ENCODE peak calls at places on chromosomes 2 and 18, in eight cellular contexts. D is left lung, E is psoas muscle, S is heart left ventricle, T is right lobe of liver, J is tibial nerve, X is PC-3, K is BE2C. B is an unnamed sample. For H3K4me1, the result is how much of the 10 kb centered on the place peaks cover.

GRCh38 chr2:18719978-18720775 is 130.8 kb upstream of the NT5C1B start:
- DNase-seq in D (no peak), E (no peak), S (no peak), T (no peak), J (no peak), X (peak), K (peak), B (peak)

GRCh38 chr18:63924551-63924950 is 16.8 kb downstream of the SERPINB10 start:
- DNase-seq in D (no peak), E (no peak), S (no peak), T (no peak), J (no peak), X (no peak), K (no peak), B (no peak)

GRCh38 chr2:182581196-182581935 is 134.7 kb upstream of the DNAJC10 start:
- DNase-seq in D (no peak), E (no peak), S (no peak), T (no peak), J (no peak), X (no peak), K (no peak), B (no peak)

GRCh38 chr18:13518382-13518781 is 208.0 kb downstream of the FAM210A start:
- DNase-seq in D (no peak), E (no peak), S (no peak), T (no peak), J (no peak), X (no peak), K (no peak), B (no peak)

GRCh38 chr2:10978112-10978670 is 66.5 kb downstream of the KCNF1 start:
- DNase-seq in D (peak), E (no peak), S (no peak), T (no peak), J (no peak), X (no peak), K (peak), B (peak)

GRCh38 chr2:199485732-199486335 is 28.1 kb upstream of the SATB2 start:
- DNase-seq in D (no peak), E (peak), S (no peak), T (peak), J (peak), X (peak), K (peak), B (peak)

GRCh38 chr2:176774768-176775453 is 437.7 kb upstream of the HNRNPA3 start:
- DNase-seq in D (no peak), E (no peak), S (no peak), T (no peak), J (no peak), X (no peak), K (no peak), B (no peak)

GRCh38 chr18:37396981-37397720 is 168.4 kb downstream of the CELF4 start:
- DNase-seq in D (no peak), E (no peak), S (no peak), T (no peak), J (no peak), X (no peak), K (no peak), B (no peak)

GRCh38 chr2:216490061-216490460 is 8.6 kb upstream of the RPL37A start:
- DNase-seq in D (no peak), E (no peak), S (no peak), T (no peak), J (no peak), X (peak), K (no peak), B (no peak)

GRCh38 chr2:82344670-82345069 is 2040.1 kb upstream of the LRRTM1 start:
- DNase-seq in D (no peak), E (no peak), S (no peak), T (no peak), J (no peak), X (peak), K (no peak), B (no peak)

GRCh38 chr2:105308785-105309540 is 20.6 kb downstream of the TGFBRAP1 start:
- DNase-seq in D (peak), E (peak), S (peak), T (peak), J (no peak), X (no peak), K (no peak), B (no peak)

GRCh38 chr2:159209341-159210306 is 76.9 kb downstream of the WDSUB1 start:
- DNase-seq in D (no peak), E (no peak), S (no peak), T (no peak), J (no peak), X (no peak), K (no peak), B (peak)

GRCh38 chr2:56583796-56584313 is 400.1 kb downstream of the CCDC85A start:
- DNase-seq in D (no peak), E (no peak), S (no peak), T (no peak), J (no peak), X (peak), K (no peak), B (no peak)

GRCh38 chr18:7117390-7118355 is at the start of gene LAMA1:
- DNase-seq in D (peak), E (peak), S (no peak), T (peak), J (no peak), X (no peak), K (no peak), B (no peak)

GRCh38 chr2:220033546-220033945 is 406.1 kb downstream of the SLC4A3 start:
- DNase-seq in D (no peak), E (no peak), S (no peak), T (no peak), J (no peak), X (no peak), K (no peak), B (no peak)

GRCh38 chr2:105806994-105807393 is 62.3 kb downstream of the NCK2 start:
- DNase-seq in D (no peak), E (no peak), S (no peak), T (no peak), J (no peak), X (no peak), K (no peak), B (no peak)

GRCh38 chr2:38163579-38163978 is 87.6 kb upstream of the CYP1B1 start:
- DNase-seq in D (no peak), E (no peak), S (no peak), T (no peak), J (no peak), X (no peak), K (no peak), B (no peak)

GRCh38 chr2:64049633-64050220 is 30.5 kb upstream of the VPS54 start:
- DNase-seq in D (no peak), E (peak), S (peak), T (peak), J (peak), X (peak), K (peak), B (peak)

GRCh38 chr2:23806201-23806600 is 120.7 kb downstream of the ATAD2B start:
- DNase-seq in D (no peak), E (no peak), S (no peak), T (no peak), J (no peak), X (no peak), K (no peak), B (no peak)

GRCh38 chr2:173187911-173188788 is 112.5 kb downstream of the MAP3K20 start:
- DNase-seq in D (no peak), E (no peak), S (peak), T (no peak), J (no peak), X (peak), K (no peak), B (no peak)

GRCh38 chr2:53569957-53570727 is 197.5 kb upstream of the CHAC2 start:
- DNase-seq in D (no peak), E (no peak), S (no peak), T (no peak), J (no peak), X (peak), K (peak), B (no peak)

GRCh38 chr2:200525066-200525465 is 941 bp upstream of the SGO2 start:
- DNase-seq in D (no peak), E (no peak), S (no peak), T (no peak), J (no peak), X (peak), K (no peak), B (no peak)

GRCh38 chr2:105235388-105236059 is 6.0 kb upstream of the GPR45 start:
- DNase-seq in D (no peak), E (peak), S (peak), T (peak), J (peak), X (peak), K (peak), B (no peak)

GRCh38 chr18:37252854-37253396 is 312.7 kb downstream of the CELF4 start:
- DNase-seq in D (no peak), E (no peak), S (no peak), T (no peak), J (no peak), X (no peak), K (no peak), B (no peak)

GRCh38 chr2:26988165-26988879 is 17.9 kb downstream of the MAPRE3 start:
- DNase-seq in D (no peak), E (no peak), S (no peak), T (no peak), J (no peak), X (no peak), K (no peak), B (no peak)

GRCh38 chr2:106863387-106863786 is 22.6 kb downstream of the ST6GAL2 start:
- DNase-seq in D (no peak), E (no peak), S (no peak), T (no peak), J (no peak), X (peak), K (no peak), B (no peak)
- TF ChIP-seq CTCF in D (no peak), E (peak), S (no peak), T (no peak), J (no peak), X (peak), K (peak), B (no peak)

DNA sequence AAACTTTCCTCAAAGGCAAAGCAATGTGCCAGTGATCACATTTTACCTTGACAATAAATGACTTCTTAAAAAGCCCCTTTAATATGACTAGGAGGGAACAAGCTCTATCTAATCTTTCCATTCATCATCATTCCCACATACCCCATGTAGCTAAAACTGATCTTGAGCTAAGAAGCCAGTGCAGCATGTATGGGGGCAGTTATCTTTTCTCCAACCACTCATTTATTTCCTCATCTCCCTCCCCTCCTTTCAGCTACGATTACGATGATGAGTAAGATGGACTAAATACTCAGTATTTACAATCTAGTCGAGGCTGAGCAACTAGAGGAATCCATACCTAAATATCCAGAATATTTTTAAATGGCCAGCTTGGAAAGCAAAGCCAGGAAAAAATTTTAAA is 35.5 kb downstream of the PNO1 start:
- DNase-seq in D (no peak), E (no peak), S (no peak), T (no peak), J (no peak), X (peak), K (no peak), B (no peak)
- H3K4me1 ChIP-seq in D (under half), E (half or more), S (under half), T (under half), J (under half), X (half or more), K (under half), B (under half)

DNA sequence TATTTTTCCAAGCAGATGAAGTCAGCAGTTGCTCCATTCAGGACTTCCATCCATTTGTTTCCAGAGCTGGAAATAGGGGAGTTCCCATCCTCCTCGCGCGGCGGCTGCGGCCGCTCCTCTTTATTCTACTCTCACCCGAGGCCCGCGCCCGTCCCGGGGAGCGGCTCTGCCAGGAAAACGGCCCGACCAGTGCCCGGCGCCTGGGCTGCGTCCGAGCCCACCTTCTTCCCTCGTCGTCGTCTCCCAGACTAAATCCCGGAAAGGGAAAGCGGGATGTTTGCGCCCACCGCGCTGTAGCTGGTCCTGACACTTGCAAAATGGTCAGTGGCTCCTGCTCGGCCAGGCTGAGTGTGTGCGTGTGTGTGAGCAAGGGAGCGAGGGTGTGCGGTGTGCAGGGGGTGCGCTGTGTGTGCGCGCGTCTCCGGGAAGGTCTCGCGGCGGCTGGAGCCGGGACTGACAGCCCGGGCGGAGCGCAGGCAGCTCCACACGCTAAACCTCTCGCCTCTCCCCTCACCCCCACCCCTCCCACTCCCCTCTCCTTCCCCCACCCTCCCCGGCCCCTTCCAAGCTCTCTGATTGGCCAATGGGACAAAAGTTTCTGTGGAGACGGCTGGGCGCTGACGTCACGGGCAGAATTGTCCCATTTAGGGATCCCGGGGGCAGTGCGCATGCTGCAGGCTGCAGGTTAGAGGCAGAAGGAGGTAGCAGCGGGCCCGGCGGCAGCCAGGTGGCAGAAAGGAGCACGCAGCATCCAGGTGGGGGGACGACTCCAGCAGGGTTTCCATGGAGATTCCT is at the start of gene NOL4:
- DNase-seq in D (peak), E (no peak), S (peak), T (peak), J (no peak), X (peak), K (peak), B (peak)
- TF ChIP-seq CTCF in D (no peak), E (peak), S (no peak), T (peak), J (no peak), X (peak), K (peak), B (no peak)

GRCh38 chr2:231671617-231672350 is 36.5 kb upstream of the PTMA start:
- DNase-seq in D (no peak), E (no peak), S (no peak), T (no peak), J (no peak), X (no peak), K (no peak), B (no peak)
- H3K4me1 ChIP-seq in D (under half), E (under half), S (under half), T (under half), J (half or more), X (under half), K (under half), B (under half)

DNA sequence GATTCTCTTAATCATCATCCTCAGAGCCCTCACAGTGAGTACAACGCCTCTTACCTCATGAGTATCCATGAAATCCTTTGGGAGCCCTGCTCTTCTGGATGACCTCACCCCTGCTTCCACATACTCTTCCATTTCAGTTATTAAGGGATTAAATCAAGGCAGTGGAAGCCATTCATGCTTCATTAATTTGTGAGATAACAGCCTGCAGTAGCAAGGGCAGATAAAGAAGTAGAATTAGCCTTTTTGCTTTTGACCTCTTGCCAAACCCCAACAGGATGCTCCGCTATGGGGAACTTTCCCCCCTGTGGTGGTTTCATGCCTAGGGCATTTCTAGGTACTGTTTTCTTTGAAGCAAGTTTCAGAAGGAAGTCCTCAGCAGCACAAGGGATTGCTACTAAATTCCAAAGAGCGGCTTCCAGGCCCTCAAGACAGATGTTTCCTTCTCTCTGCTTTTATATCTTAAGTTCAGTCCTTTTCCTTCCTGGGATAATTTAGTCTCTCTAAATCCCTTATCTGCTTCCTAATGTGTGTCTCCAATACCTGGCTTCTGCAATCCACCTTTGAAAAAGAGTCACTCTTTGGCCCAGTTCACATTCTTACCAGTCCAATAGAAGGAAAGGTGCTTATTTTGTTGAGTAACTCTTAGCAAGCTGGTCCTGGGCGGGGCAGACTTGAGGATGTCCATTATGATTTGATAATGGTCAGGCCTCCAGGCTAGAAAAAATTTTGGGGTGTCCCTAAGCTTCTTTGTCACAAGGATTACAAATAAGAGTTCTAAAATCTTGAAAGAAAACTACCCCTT is 76.9 kb downstream of the MYO1B start:
- DNase-seq in D (no peak), E (no peak), S (no peak), T (no peak), J (no peak), X (peak), K (peak), B (no peak)
- TF ChIP-seq CTCF in D (no peak), E (no peak), S (no peak), T (no peak), J (no peak), X (no peak), K (peak), B (no peak)

GRCh38 chr18:3002766-3003165 is 10.2 kb downstream of the LPIN2 start:
- DNase-seq in D (no peak), E (no peak), S (no peak), T (no peak), J (no peak), X (no peak), K (no peak), B (no peak)

GRCh38 chr18:3007491-3007890 is 5.5 kb downstream of the LPIN2 start:
- DNase-seq in D (no peak), E (no peak), S (no peak), T (no peak), J (no peak), X (no peak), K (no peak), B (no peak)

GRCh38 chr18:3008546-3008945 is 4.4 kb downstream of the LPIN2 start:
- DNase-seq in D (no peak), E (no peak), S (no peak), T (no peak), J (no peak), X (peak), K (no peak), B (no peak)

GRCh38 chr18:3005462-3005861 is 7.5 kb downstream of the LPIN2 start:
- DNase-seq in D (no peak), E (no peak), S (no peak), T (no peak), J (no peak), X (no peak), K (no peak), B (no peak)
- H3K4me1 ChIP-seq in D (under half), E (under half), S (under half), T (under half), J (under half), X (under half), K (under half), B (under half)

GRCh38 chr18:8874872-8875271 is 169.5 kb downstream of the MTCL1 start:
- DNase-seq in D (no peak), E (no peak), S (no peak), T (no peak), J (no peak), X (no peak), K (no peak), B (no peak)
- TF ChIP-seq CTCF in D (no peak), E (no peak), S (no peak), T (no peak), J (no peak), X (no peak), K (no peak), B (no peak)

B was measured in tibial artery.